ENCODE peak calls at places on chromosome 11, in five cellular contexts. F, G, N, T and R are unnamed samples.
A peak's percentile ranks its signal among the peaks of the same experiment; 100 is the strongest.

GRCh38 chr11:80167766-80168165 is 726.9 kb upstream of the TENM4 start:
- DNase-seq in T (no peak), G (no peak), N (no peak), F (no peak), R (no peak)

GRCh38 chr11:76139317-76139716 is 67.0 kb downstream of the WNT11 start:
- DNase-seq in F (no peak), T (no peak), G (no peak), N (no peak), R (no peak)

GRCh38 chr11:2139118-2139490 is at the start of gene IGF2:
- DNase-seq in T (no peak), F (no peak), N (no peak), G (no peak), R (no peak)

GRCh38 chr11:75388386-75389275 is 10.7 kb upstream of the RPS3 start:
- DNase-seq in F (peak; percentile 68), T (peak; percentile 73), G (peak; percentile 65), N (peak; percentile 81), R (peak; percentile 46)

GRCh38 chr11:75346912-75347647 is 4.4 kb downstream of the ARRB1 start:
- DNase-seq in N (no peak), F (peak; percentile 55), G (no peak), T (no peak), R (no peak)

GRCh38 chr11:118005224-118006152 is 19.3 kb downstream of the IL10RA start:
- DNase-seq in T (peak; percentile 4), F (no peak), N (no peak), G (no peak), R (no peak)

GRCh38 chr11:92409347-92409746 is 184.7 kb downstream of the FAT3 start:
- DNase-seq in T (no peak), N (no peak), F (no peak), G (no peak), R (no peak)

GRCh38 chr11:117670443-117670842 is 126.6 kb downstream of the DSCAML1 start:
- DNase-seq in N (no peak), F (no peak), G (no peak), T (no peak), R (no peak)

GRCh38 chr11:96741068-96741467 is 351.3 kb downstream of the JRKL start:
- DNase-seq in F (no peak), T (no peak), G (no peak), N (no peak), R (no peak)

GRCh38 chr11:34363363-34364084 is 5.7 kb upstream of the ABTB2 start:
- DNase-seq in F (no peak), N (no peak), G (no peak), T (no peak), R (no peak)

GRCh38 chr11:32435511-32435946 is at the start of gene WT1:
- DNase-seq in G (no peak), T (no peak), N (no peak), F (no peak), R (no peak)

GRCh38 chr11:110907629-110908028 is 195.4 kb upstream of the ARHGAP20 start:
- DNase-seq in T (peak; percentile 72), N (no peak), F (peak; percentile 47), G (peak; percentile 18), R (no peak)

GRCh38 chr11:110509485-110509884 is 79.7 kb downstream of the FDX1 start:
- DNase-seq in F (no peak), T (no peak), G (no peak), N (no peak), R (no peak)

GRCh38 chr11:5336331-5336730 is 7.0 kb downstream of the OR51B5 start:
- DNase-seq in T (no peak), F (no peak), N (no peak), G (no peak), R (no peak)

GRCh38 chr11:64120951-64121569 is 44.9 kb downstream of the MACROD1 start:
- DNase-seq in N (no peak), T (no peak), F (no peak), G (no peak), R (no peak)

GRCh38 chr11:10856689-10857603 is 907 bp downstream of the ZBED5 start:
- DNase-seq in F (peak; percentile 27), N (no peak), G (no peak), T (peak; percentile 70), R (no peak)

GRCh38 chr11:6855971-6856542 is 6.8 kb upstream of the OR10A2 start:
- DNase-seq in G (no peak), T (no peak), N (no peak), F (no peak), R (no peak)

GRCh38 chr11:102079625-102080024 is 30.6 kb upstream of the YAP1 start:
- DNase-seq in N (no peak), F (no peak), G (no peak), T (no peak), R (no peak)

GRCh38 chr11:9001736-9002135 is 2.1 kb downstream of the NRIP3 start:
- DNase-seq in N (peak; percentile 15), G (no peak), F (no peak), T (no peak), R (no peak)

GRCh38 chr11:16148301-16148787 is 208.0 kb downstream of the SOX6 start:
- DNase-seq in N (no peak), G (no peak), T (no peak), F (no peak), R (no peak)

GRCh38 chr11:4991066-4991465 is 3.6 kb upstream of the OR51L1 start:
- DNase-seq in G (no peak), T (no peak), N (no peak), F (no peak), R (no peak)

GRCh38 chr11:95074806-95075563 is 8.3 kb downstream of the SRSF8 start:
- DNase-seq in F (peak; percentile 86), T (peak; percentile 82), N (no peak), G (no peak), R (no peak)

GRCh38 chr11:2290351-2290841 is 11.3 kb downstream of the C11orf21 start:
- DNase-seq in F (peak; percentile 28), T (no peak), G (no peak), N (no peak), R (no peak)

GRCh38 chr11:76918941-76919386 is 58.2 kb downstream of the ACER3 start:
- DNase-seq in F (no peak), G (no peak), N (peak; percentile 44), T (peak; percentile 15), R (no peak)

GRCh38 chr11:798093-798713 is at the start of gene SLC25A22:
- DNase-seq in G (no peak), F (peak; percentile 85), N (no peak), T (peak; percentile 83), R (peak; percentile 99)

GRCh38 chr11:32005786-32006406 is 85.0 kb upstream of the RCN1 start:
- DNase-seq in T (no peak), F (no peak), G (no peak), N (no peak), R (no peak)

GRCh38 chr11:608751-609354 is 6.9 kb downstream of the IRF7 start:
- DNase-seq in N (no peak), T (no peak), F (no peak), G (no peak), R (no peak)

GRCh38 chr11:125182522-125182921 is 18.0 kb downstream of the PKNOX2 start:
- DNase-seq in G (no peak), F (no peak), N (no peak), T (no peak), R (no peak)

GRCh38 chr11:36000616-36001190 is 56.8 kb downstream of the LDLRAD3 start:
- DNase-seq in F (no peak), N (no peak), T (no peak), G (no peak), R (no peak)
- TF ChIP-seq POLR2AphosphoS5 in F (no peak), N (no peak), T (no peak), G (no peak), R (no peak)

DNA sequence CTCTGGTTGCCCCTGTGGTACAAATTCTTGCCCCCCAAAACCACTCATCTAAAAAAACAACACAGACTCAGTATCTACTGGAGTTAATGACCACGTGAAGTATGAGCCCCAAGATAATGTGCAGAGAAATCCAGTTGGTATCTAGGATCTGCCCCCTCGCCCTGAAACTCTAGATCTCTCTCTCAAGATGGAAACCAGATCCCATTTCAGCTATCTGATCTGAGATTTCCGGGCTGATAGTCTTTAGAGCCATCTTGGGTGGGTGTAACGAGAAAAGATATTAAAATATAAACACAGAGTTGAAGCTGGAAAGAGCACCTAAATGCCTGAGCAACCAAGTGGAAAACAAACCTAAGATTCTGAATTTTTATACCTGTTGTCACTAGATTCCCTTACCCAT is 14.0 kb upstream of the VWCE start:
- DNase-seq in G (no peak), T (no peak), N (no peak), F (no peak), R (no peak)
- TF ChIP-seq POLR2AphosphoS5 in G (no peak), T (no peak), N (no peak), F (no peak), R (no peak)

DNA sequence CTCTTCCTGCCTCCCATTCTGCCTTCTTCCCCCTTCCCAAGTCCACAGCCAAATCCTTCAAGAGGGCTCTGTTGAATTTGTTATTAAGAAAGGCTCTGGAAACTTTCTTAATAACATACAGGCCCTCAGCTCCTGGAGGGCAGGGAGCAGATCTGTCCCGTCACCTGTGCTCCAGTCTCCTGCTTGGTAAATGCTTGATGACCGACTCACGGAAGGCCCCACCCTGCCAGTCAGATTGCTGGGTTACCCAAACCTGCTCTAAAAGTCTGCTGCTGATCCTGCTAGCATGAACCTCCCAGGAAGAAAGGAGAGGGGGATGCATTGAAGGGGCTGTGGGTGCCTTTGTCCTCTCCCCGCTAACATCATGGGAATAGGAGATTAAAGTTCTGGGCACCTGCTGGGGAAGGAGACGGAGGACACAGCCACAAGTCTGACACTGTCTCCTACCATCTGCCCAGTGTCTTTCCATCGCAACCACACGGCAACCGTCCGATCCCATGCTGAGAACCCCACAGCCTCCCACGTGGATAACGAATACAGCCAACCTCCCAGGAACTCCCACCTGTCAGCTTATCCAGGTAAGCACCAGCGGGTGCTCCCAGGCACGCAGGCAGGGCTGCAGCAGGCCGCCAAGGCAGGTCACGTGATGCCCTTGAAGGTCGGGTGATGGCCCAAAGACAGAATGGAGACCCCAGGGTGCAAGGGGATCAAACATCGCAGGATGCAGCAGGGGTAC is 22.5 kb downstream of the CD5 start:
- DNase-seq in N (no peak), F (no peak), T (no peak), G (no peak), R (no peak)
- TF ChIP-seq POLR2AphosphoS5 in N (no peak), F (no peak), T (no peak), G (no peak), R (no peak)

GRCh38 chr11:27898166-27898565 is 197.9 kb upstream of the BDNF start:
- DNase-seq in G (no peak), F (no peak), N (no peak), T (no peak), R (no peak)

GRCh38 chr11:27904358-27905055 is 203.4 kb downstream of the KIF18A start:
- DNase-seq in T (no peak), F (no peak), N (no peak), G (no peak), R (no peak)

GRCh38 chr11:27907534-27907933 is 200.4 kb downstream of the KIF18A start:
- DNase-seq in G (no peak), T (no peak), F (no peak), N (no peak), R (no peak)

DNA sequence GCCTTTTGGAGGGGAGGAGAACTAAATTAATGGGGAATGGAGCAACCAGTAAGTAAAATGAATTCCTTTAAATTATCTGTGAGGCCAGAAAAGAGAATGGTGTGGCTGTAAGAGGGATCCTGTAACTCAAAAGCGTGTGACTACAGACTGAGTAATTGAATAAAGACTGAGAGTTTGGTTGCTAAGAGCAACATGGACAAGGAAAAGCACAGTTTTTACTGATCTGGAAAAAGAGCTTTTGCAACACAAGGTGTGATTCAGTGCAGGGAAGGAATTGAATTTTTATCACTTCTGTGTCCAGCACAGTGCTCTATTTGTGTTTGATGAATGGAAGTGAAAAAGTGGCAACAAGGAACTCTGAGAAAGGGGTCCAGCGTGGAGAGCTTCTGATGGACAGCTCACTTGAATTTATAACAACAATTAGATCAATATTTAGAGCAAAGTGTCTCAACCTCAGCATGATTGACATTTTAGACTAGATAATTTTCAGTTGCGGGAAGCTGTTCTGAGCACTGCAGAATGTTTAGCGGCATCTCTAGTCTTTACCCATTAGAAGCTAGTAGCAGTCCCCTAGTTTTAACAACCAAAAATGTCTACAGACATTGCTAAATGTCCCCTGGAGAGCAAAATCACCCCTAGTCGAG is 202.8 kb upstream of the BDNF start:
- DNase-seq in G (no peak), N (no peak), F (no peak), T (no peak), R (no peak)
- TF ChIP-seq POLR2AphosphoS5 in G (no peak), N (no peak), F (no peak), T (no peak), R (no peak)